ENCODE peak calls at places on chromosomes 3 and 15, in five cellular contexts. E, N, M, B and S are unnamed samples. For H3K4me1, the result is how much of the 10 kb centered on the place peaks cover.

GRCh38 chr3:65914032-65914739 is 124.5 kb downstream of the MAGI1 start:
- DNase-seq in B (no peak), N (no peak), E (no peak), M (no peak), S (peak)

GRCh38 chr3:142801746-142802145 is 77.9 kb downstream of the TRPC1 start:
- DNase-seq in B (no peak), M (no peak), N (no peak), E (no peak), S (peak)

GRCh38 chr15:38627684-38628277 is 63.2 kb upstream of the RASGRP1 start:
- DNase-seq in N (no peak), M (peak), B (no peak), E (no peak), S (no peak)

GRCh38 chr3:64291956-64292355 is 66.7 kb upstream of the PRICKLE2 start:
- DNase-seq in E (no peak), M (no peak), N (no peak), B (no peak), S (no peak)

GRCh38 chr3:143972495-143973351 is 1.1 kb downstream of the DIPK2A start:
- DNase-seq in M (peak), N (peak), B (peak), E (peak), S (peak)

GRCh38 chr15:38517312-38517711 is 47.3 kb downstream of the RASGRP1 start:
- DNase-seq in M (no peak), B (no peak), E (no peak), N (no peak), S (no peak)

GRCh38 chr15:98967096-98967495 is 40.5 kb downstream of the PGPEP1L start:
- DNase-seq in E (no peak), N (no peak), B (no peak), M (no peak), S (no peak)

GRCh38 chr15:64807051-64807749 is 18.2 kb downstream of the PIF1 start:
- DNase-seq in M (no peak), B (no peak), N (peak), E (no peak), S (peak)

GRCh38 chr15:51030649-51031316 is 63.9 kb downstream of the TNFAIP8L3 start:
- DNase-seq in M (no peak), E (no peak), N (no peak), B (peak), S (no peak)

GRCh38 chr3:128349963-128350599 is 116.6 kb downstream of the DNAJB8 start:
- DNase-seq in B (no peak), N (no peak), M (no peak), E (no peak), S (no peak)

GRCh38 chr15:71146597-71146996 is 31.3 kb downstream of the THSD4 start:
- DNase-seq in N (no peak), M (no peak), B (no peak), E (no peak), S (no peak)

GRCh38 chr3:134877788-134878187 is 82.7 kb downstream of the EPHB1 start:
- DNase-seq in M (no peak), N (no peak), B (no peak), E (no peak), S (no peak)

GRCh38 chr3:16069149-16069922 is 105.1 kb upstream of the GALNT15 start:
- DNase-seq in E (no peak), B (peak), M (no peak), N (no peak), S (no peak)

GRCh38 chr3:194023501-194024280 is 112.3 kb upstream of the HES1 start:
- DNase-seq in E (no peak), B (no peak), M (no peak), N (no peak), S (no peak)

GRCh38 chr3:72924055-72924454 is 36.2 kb downstream of the GXYLT2 start:
- DNase-seq in N (no peak), E (no peak), B (no peak), M (peak), S (peak)

GRCh38 chr15:70584838-70585706 is 178.3 kb downstream of the UACA start:
- DNase-seq in N (peak), B (peak), E (no peak), M (no peak), S (peak)

GRCh38 chr15:101489236-101489632 is 273 bp downstream of the PCSK6 start:
- DNase-seq in B (no peak), M (peak), N (peak), E (no peak), S (peak)

GRCh38 chr15:101488300-101489164 is 975 bp downstream of the PCSK6 start:
- DNase-seq in N (peak), B (peak), M (no peak), E (no peak), S (peak)

GRCh38 chr15:101490408-101490891 is 943 bp upstream of the PCSK6 start:
- DNase-seq in M (no peak), B (no peak), N (no peak), E (no peak), S (no peak)

GRCh38 chr15:101490922-101491738 is 1.6 kb upstream of the PCSK6 start:
- DNase-seq in N (peak), B (no peak), M (no peak), E (no peak), S (no peak)

GRCh38 chr15:101489633-101490407 is at the start of gene PCSK6:
- DNase-seq in N (peak), M (peak), B (no peak), E (no peak), S (peak)
- TF ChIP-seq CREB1 in N (no peak), M (no peak), B (no peak), E (no peak), S (no peak)

GRCh38 chr3:129560269-129560787 is 17.4 kb downstream of the H1-8 start:
- DNase-seq in E (no peak), M (no peak), N (no peak), B (no peak), S (no peak)
- H3K4me1 ChIP-seq in E (under half), M (under half), N (under half), B (under half), S (under half)

GRCh38 chr3:112333386-112334334 is 704 bp downstream of the CD200 start:
- DNase-seq in B (no peak), M (no peak), E (no peak), N (peak), S (peak)
- TF ChIP-seq EZH2 in B (no peak), M (no peak), E (no peak), N (no peak), S (no peak)

GRCh38 chr15:62977952-62978811 is 64.4 kb upstream of the TPM1 start:
- DNase-seq in M (no peak), N (no peak), E (no peak), B (no peak), S (no peak)
- TF ChIP-seq CREB1 in M (no peak), N (no peak), E (no peak), B (no peak), S (no peak)

DNA sequence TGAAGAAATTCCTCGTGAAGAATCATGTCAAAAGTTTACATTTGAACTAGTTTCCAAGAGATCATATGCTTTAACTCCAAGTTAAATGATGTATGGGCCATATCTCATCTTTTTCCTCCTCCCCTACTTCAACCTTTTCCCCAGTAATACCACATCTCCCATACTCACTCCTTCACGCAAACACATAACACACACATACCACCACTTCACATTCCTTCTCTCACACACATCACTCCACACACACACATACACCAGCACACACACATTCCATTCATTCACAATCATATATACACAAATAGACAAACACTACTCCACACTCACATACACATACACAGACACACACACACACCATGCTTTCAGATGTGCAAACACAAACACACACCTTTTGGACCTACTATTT is 769.0 kb upstream of the NR2F2 start:
- DNase-seq in M (no peak), E (no peak), B (no peak), N (no peak), S (no peak)
- H3K4me1 ChIP-seq in M (under half), E (under half), B (under half), N (under half), S (under half)

GRCh38 chr3:51977449-51978142 is 2.7 kb downstream of the ABHD14A start:
- DNase-seq in M (no peak), E (no peak), B (no peak), N (no peak), S (no peak)

GRCh38 chr3:51975857-51976549 is 1.1 kb downstream of the ABHD14A start:
- DNase-seq in N (peak), E (no peak), B (peak), M (peak), S (peak)

GRCh38 chr3:51978143-51978502 is 3.3 kb downstream of the ABHD14A start:
- DNase-seq in B (no peak), E (no peak), N (no peak), M (no peak), S (no peak)

GRCh38 chr3:51974277-51974962 is 444 bp upstream of the ABHD14A start:
- DNase-seq in B (no peak), E (no peak), M (peak), N (no peak), S (no peak)

DNA sequence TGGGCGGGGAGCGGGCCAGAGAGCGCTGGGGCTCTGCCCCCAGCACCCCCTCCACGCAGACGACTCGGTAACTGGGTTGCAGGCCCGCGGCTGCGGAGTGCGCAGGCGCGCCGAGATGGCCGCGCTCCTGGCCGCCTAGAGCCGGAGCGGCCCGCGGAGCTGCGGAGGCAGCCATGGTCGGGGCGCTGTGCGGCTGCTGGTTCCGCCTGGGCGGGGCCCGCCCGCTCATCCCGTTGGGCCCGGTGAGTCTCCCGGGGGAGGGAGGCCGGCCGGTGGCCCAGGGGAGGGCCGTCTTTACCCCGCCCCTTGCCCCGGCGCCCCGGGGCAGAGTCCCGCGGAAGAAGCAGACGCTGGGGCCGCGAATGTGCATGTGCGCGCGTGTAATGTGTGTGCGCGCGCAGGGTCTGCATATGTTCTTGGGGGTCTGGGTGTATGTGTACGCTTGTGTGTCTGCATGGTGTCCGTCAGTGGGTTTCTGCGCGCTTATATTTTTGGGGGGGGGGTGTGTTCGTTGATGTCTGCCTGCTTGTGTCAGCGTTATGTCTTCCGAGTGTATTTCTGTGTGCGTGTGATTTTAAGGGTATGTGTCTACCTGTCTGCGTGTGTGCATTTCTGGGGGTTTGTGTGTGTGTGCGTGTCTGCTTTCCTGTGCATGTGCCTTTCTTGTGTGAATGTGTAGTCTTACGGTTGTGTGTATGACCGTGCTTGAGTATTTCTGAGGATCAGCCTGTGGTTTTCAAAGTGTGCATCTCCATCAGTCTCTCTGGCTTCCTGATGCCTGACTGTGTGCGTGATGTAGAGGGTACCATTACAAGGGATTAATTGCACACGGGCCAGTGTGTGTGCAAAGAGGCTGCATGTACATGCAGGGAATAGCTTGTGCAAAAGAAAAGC is at the start of gene ABHD14A:
- DNase-seq in M (peak), N (peak), B (peak), E (no peak), S (peak)
- TF ChIP-seq EZH2 in M (no peak), N (peak), B (no peak), E (no peak), S (no peak)

GRCh38 chr3:9147896-9148267 is 101.6 kb downstream of the SRGAP3 start:
- DNase-seq in N (no peak), E (no peak), M (no peak), B (no peak), S (no peak)
- TF ChIP-seq CREB1 in N (no peak), E (no peak), M (no peak), B (no peak), S (no peak)